ENCODE peak calls at places on chromosome 9, in seven cellular contexts. One of them, this sample, is unnamed.
A peak's percentile ranks its signal among the peaks of the same experiment; 100 is the strongest.

GRCh38 chr9:16161469-16161868 is 608.6 kb downstream of the CCDC171 start:
- DNase-seq in fibroblast of lung: no peak
- DNase-seq in PC-3: no peak
- DNase-seq in neural progenitor cell: no peak
- DNase-seq in HCT116: no peak
- DNase-seq in H1: no peak
- DNase-seq in astrocyte: no peak
- DNase-seq in this sample: no peak

GRCh38 chr9:8860925-8861324 is 1061.3 kb upstream of the DMAC1 start:
- DNase-seq in fibroblast of lung: peak; percentile 72
- DNase-seq in PC-3: no peak
- DNase-seq in neural progenitor cell: no peak
- DNase-seq in HCT116: no peak
- DNase-seq in H1: no peak
- DNase-seq in astrocyte: peak; percentile 44
- DNase-seq in this sample: peak; percentile 11

GRCh38 chr9:114005371-114006154 is 72.5 kb downstream of the AMBP start:
- DNase-seq in fibroblast of lung: no peak
- DNase-seq in PC-3: no peak
- DNase-seq in neural progenitor cell: no peak
- DNase-seq in HCT116: no peak
- DNase-seq in H1: peak; percentile 23
- DNase-seq in astrocyte: no peak
- DNase-seq in this sample: no peak

GRCh38 chr9:101514056-101514455 is 19.6 kb upstream of the RNF20 start:
- DNase-seq in fibroblast of lung: no peak
- DNase-seq in PC-3: no peak
- DNase-seq in neural progenitor cell: no peak
- DNase-seq in HCT116: no peak
- DNase-seq in H1: no peak
- DNase-seq in astrocyte: peak; percentile 71
- DNase-seq in this sample: no peak

GRCh38 chr9:91119679-91120078 is 242.0 kb downstream of the AUH start:
- DNase-seq in fibroblast of lung: peak; percentile 84
- DNase-seq in PC-3: peak; percentile 76
- DNase-seq in neural progenitor cell: no peak
- DNase-seq in HCT116: no peak
- DNase-seq in H1: no peak
- DNase-seq in astrocyte: peak; percentile 43
- DNase-seq in this sample: no peak

GRCh38 chr9:98034593-98035546 is 21.7 kb upstream of the NANS start:
- DNase-seq in fibroblast of lung: peak; percentile 73
- DNase-seq in PC-3: peak; percentile 71
- DNase-seq in neural progenitor cell: peak; percentile 91
- DNase-seq in HCT116: peak; percentile 76
- DNase-seq in H1: peak; percentile 95
- DNase-seq in astrocyte: peak; percentile 28
- DNase-seq in this sample: peak; percentile 86

GRCh38 chr9:70600479-70600878 is 186.0 kb upstream of the KLF9 start:
- DNase-seq in fibroblast of lung: peak; percentile 90
- DNase-seq in PC-3: no peak
- DNase-seq in neural progenitor cell: no peak
- DNase-seq in HCT116: no peak
- DNase-seq in H1: no peak
- DNase-seq in astrocyte: peak; percentile 79
- DNase-seq in this sample: no peak

GRCh38 chr9:706073-706472 is 135.4 kb upstream of the DMRT1 start:
- DNase-seq in fibroblast of lung: no peak
- DNase-seq in PC-3: no peak
- DNase-seq in neural progenitor cell: no peak
- DNase-seq in HCT116: no peak
- DNase-seq in H1: no peak
- DNase-seq in astrocyte: no peak
- DNase-seq in this sample: no peak

GRCh38 chr9:32247173-32247572 is 137.3 kb upstream of the ACO1 start:
- DNase-seq in fibroblast of lung: no peak
- DNase-seq in PC-3: no peak
- DNase-seq in neural progenitor cell: no peak
- DNase-seq in HCT116: no peak
- DNase-seq in H1: no peak
- DNase-seq in astrocyte: no peak
- DNase-seq in this sample: no peak

GRCh38 chr9:20028192-20028848 is 239.5 kb upstream of the SLC24A2 start:
- DNase-seq in fibroblast of lung: no peak
- DNase-seq in PC-3: no peak
- DNase-seq in neural progenitor cell: no peak
- DNase-seq in HCT116: no peak
- DNase-seq in H1: no peak
- DNase-seq in astrocyte: no peak
- DNase-seq in this sample: no peak

GRCh38 chr9:20016611-20017010 is 227.8 kb upstream of the SLC24A2 start:
- DNase-seq in fibroblast of lung: no peak
- DNase-seq in PC-3: no peak
- DNase-seq in neural progenitor cell: no peak
- DNase-seq in HCT116: no peak
- DNase-seq in H1: no peak
- DNase-seq in astrocyte: no peak
- DNase-seq in this sample: no peak

GRCh38 chr9:20023237-20023928 is 234.5 kb upstream of the SLC24A2 start:
- DNase-seq in fibroblast of lung: no peak
- DNase-seq in PC-3: no peak
- DNase-seq in neural progenitor cell: no peak
- DNase-seq in HCT116: no peak
- DNase-seq in H1: no peak
- DNase-seq in astrocyte: no peak
- DNase-seq in this sample: no peak

GRCh38 chr9:20024159-20024571 is 235.3 kb upstream of the SLC24A2 start:
- DNase-seq in fibroblast of lung: peak; percentile 61
- DNase-seq in PC-3: no peak
- DNase-seq in neural progenitor cell: peak; percentile 15
- DNase-seq in HCT116: no peak
- DNase-seq in H1: no peak
- DNase-seq in astrocyte: peak; percentile 56
- DNase-seq in this sample: no peak

DNA sequence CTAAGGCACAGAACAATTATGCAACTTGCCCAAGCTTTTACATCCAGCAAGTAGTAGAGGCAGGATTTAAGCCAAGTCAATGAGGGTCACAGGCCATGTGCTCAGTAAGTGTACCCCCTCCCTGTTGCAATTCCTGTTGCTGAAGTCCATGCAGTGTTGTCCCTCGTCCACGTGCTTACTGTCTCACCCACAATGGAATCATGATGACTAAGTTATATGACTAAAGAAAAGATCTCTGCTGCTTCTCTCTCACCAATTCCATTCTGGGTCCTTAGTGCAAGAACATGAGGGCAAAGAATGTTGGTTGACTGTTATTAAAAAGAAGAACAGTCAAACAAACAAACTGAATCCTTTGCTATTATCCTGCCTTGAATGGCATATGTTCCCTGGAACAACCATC is 233.6 kb upstream of the SLC24A2 start:
- DNase-seq in fibroblast of lung: peak; percentile 57
- DNase-seq in PC-3: peak; percentile 12
- DNase-seq in neural progenitor cell: no peak
- DNase-seq in HCT116: no peak
- DNase-seq in H1: no peak
- DNase-seq in astrocyte: peak; percentile 51
- DNase-seq in this sample: no peak
- TF ChIP-seq EZH2 in fibroblast of lung: no peak
- TF ChIP-seq EZH2 in PC-3: no peak
- TF ChIP-seq EZH2 in neural progenitor cell: no peak
- TF ChIP-seq EZH2 in HCT116: no peak
- TF ChIP-seq EZH2 in H1: no peak
- TF ChIP-seq EZH2 in astrocyte: no peak
- TF ChIP-seq EZH2 in this sample: no peak

DNA sequence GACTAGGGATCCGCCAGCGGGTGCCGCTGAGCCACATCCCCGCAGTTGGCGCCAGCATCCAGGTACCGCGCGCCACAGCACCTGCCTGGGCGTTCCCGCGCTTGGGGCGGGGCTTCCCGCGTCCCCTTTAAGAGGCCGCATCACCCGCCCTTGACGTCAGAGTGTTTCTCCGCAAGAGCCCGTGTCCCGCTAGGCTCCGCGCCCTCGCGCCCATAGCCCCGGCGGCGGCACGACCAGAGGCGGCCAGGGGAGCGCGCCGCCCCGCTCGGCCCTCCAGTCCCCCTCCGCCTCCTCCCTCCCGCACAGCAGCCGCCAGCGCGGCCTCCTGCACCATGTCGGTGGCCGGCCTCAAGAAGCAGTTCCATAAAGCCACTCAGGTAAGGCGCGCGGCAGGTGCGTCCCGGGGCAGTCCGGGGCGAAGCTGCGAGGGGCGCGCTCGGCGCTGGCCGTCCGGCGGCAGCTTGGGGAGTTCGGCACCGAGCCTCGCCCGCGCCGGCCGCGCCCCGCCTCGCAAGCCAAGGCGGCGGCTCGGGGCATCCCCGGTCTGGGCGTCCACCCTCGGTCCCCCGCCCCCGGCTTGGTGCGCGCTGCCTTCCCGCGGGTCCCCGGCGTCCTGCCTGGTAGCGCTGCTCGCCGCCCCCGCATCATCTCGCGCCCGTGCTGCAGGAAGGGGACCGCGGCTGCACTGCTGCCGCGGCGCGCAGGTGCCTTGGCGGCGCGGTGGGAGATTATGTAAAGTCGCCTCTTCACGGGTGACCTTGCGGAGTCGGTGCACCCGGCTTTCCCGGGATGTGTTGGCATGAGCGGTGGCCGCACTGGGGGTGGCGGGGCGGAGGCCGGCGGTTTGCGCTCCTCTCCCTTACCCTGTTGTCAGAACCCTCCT is at the start of gene SH3GL2:
- DNase-seq in fibroblast of lung: peak; percentile 38
- DNase-seq in PC-3: peak; percentile 61
- DNase-seq in neural progenitor cell: peak; percentile 80
- DNase-seq in HCT116: no peak
- DNase-seq in H1: peak; percentile 92
- DNase-seq in astrocyte: peak; percentile 10
- DNase-seq in this sample: peak; percentile 8
- TF ChIP-seq EZH2 in fibroblast of lung: peak; percentile 60
- TF ChIP-seq EZH2 in PC-3: no peak
- TF ChIP-seq EZH2 in neural progenitor cell: peak; percentile 86
- TF ChIP-seq EZH2 in HCT116: no peak
- TF ChIP-seq EZH2 in H1: no peak
- TF ChIP-seq EZH2 in astrocyte: peak; percentile 96
- TF ChIP-seq EZH2 in this sample: peak; percentile 73

DNA sequence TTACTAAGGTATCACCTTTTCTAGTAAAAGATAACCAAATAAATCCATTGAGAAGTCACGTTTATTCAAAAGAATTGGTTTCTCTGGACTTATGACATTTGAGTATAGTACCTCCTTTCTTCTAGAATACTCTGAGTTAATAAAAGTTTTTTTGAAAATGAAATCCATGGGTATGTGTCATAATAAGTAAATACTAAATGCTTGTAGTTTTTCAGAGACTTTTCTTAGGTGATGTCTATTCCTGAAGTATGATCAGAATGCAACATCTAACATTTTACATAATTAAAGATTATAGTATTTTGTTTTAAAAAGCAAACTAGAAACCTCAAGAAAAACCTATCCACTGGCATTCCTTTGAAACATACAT is 63.2 kb downstream of the NFIB start:
- DNase-seq in fibroblast of lung: no peak
- DNase-seq in PC-3: peak; percentile 51
- DNase-seq in neural progenitor cell: no peak
- DNase-seq in HCT116: no peak
- DNase-seq in H1: no peak
- DNase-seq in astrocyte: peak; percentile 53
- DNase-seq in this sample: no peak
- TF ChIP-seq EZH2 in fibroblast of lung: no peak
- TF ChIP-seq EZH2 in PC-3: no peak
- TF ChIP-seq EZH2 in neural progenitor cell: no peak
- TF ChIP-seq EZH2 in HCT116: no peak
- TF ChIP-seq EZH2 in H1: no peak
- TF ChIP-seq EZH2 in astrocyte: no peak
- TF ChIP-seq EZH2 in this sample: no peak

GRCh38 chr9:38620483-38621433 is at the start of gene ANKRD18A:
- DNase-seq in fibroblast of lung: peak; percentile 58
- DNase-seq in PC-3: peak; percentile 92
- DNase-seq in neural progenitor cell: peak; percentile 97
- DNase-seq in HCT116: peak; percentile 83
- DNase-seq in H1: peak; percentile 94
- DNase-seq in astrocyte: peak; percentile 45
- DNase-seq in this sample: peak; percentile 65
- TF ChIP-seq EZH2 in fibroblast of lung: peak; percentile 50
- TF ChIP-seq EZH2 in PC-3: no peak
- TF ChIP-seq EZH2 in neural progenitor cell: peak; percentile 3
- TF ChIP-seq EZH2 in HCT116: no peak
- TF ChIP-seq EZH2 in H1: no peak
- TF ChIP-seq EZH2 in astrocyte: no peak
- TF ChIP-seq EZH2 in this sample: peak; percentile 39

DNA sequence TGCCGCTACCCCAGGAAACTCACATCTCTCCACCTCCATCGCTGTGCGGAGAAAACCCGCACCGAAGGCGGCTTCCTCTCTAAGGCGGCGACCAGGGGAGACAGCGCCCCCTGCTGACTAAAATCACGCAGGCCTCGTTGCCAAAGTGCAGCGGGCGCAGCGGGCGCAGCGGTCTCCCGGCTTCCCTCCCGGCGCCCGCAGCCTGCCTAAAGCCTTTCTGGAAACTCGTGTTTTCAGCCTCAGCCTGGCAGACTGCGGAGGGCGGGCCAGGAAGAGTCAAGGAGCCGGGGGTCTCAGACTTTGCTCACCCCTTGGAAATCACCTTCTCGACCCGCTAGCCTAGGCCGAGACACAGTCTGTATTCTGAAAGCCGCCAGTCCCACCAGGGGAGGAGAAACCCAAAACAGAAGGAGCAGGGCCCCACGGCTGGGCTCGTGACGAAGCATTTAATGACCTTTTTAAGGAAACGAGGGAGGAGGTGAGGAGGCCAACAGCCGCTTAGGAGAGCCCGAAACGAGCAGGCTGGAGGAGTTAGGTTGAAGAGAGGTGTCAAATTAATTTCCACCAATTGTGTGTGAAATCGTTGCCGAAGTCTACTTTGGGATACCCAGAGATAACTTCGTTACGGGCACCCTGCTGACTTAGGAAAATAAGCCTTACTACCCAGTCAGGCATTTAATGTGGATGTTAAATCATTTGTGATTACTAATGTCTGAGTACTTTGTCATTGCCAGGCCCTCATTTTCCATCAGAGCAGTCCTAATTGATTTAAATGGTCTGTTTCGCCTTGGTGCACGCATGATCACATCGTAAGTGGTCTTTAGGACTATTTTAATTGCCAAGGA is 7.3 kb upstream of the FOXB2 start:
- DNase-seq in fibroblast of lung: peak; percentile 55
- DNase-seq in PC-3: peak; percentile 17
- DNase-seq in neural progenitor cell: peak; percentile 90
- DNase-seq in HCT116: peak; percentile 38
- DNase-seq in H1: peak; percentile 98
- DNase-seq in astrocyte: no peak
- DNase-seq in this sample: peak; percentile 81
- TF ChIP-seq EZH2 in fibroblast of lung: peak; percentile 75
- TF ChIP-seq EZH2 in PC-3: no peak
- TF ChIP-seq EZH2 in neural progenitor cell: peak; percentile 69
- TF ChIP-seq EZH2 in HCT116: no peak
- TF ChIP-seq EZH2 in H1: no peak
- TF ChIP-seq EZH2 in astrocyte: peak; percentile 74
- TF ChIP-seq EZH2 in this sample: peak; percentile 62

GRCh38 chr9:126616521-126616976 is 2.8 kb downstream of the LMX1B start:
- DNase-seq in fibroblast of lung: no peak
- DNase-seq in PC-3: no peak
- DNase-seq in neural progenitor cell: no peak
- DNase-seq in HCT116: no peak
- DNase-seq in H1: peak; percentile 61
- DNase-seq in astrocyte: no peak
- DNase-seq in this sample: no peak
- TF ChIP-seq EZH2 in fibroblast of lung: no peak
- TF ChIP-seq EZH2 in PC-3: no peak
- TF ChIP-seq EZH2 in neural progenitor cell: no peak
- TF ChIP-seq EZH2 in HCT116: no peak
- TF ChIP-seq EZH2 in H1: peak; percentile 68
- TF ChIP-seq EZH2 in astrocyte: no peak
- TF ChIP-seq EZH2 in this sample: no peak

This sample was measured in A673.